ENCODE peak calls at places on chromosomes 11 and 22, in four cellular contexts. F is H9, V is stomach, K is omental fat pad. G is an unnamed sample.

GRCh38 chr11:114058026-114058706 is 1.3 kb upstream of the ZBTB16 start:
- DNase-seq in V (no peak), F (peak), K (no peak), G (no peak)

GRCh38 chr11:102047305-102047924 is at the start of gene CFAP300:
- DNase-seq in F (peak), V (peak), K (peak), G (peak)

GRCh38 chr11:47606731-47607130 is 12.5 kb upstream of the C1QTNF4 start:
- DNase-seq in F (no peak), K (no peak), V (no peak), G (no peak)

GRCh38 chr11:34749666-34750659 is 129.1 kb downstream of the EHF start:
- DNase-seq in K (no peak), V (peak), F (no peak), G (peak)

GRCh38 chr22:44357296-44357961 is 44.7 kb upstream of the SHISAL1 start:
- DNase-seq in V (no peak), K (no peak), F (no peak), G (no peak)

GRCh38 chr22:21632237-21632895 is at the start of gene CCDC116:
- DNase-seq in V (peak), F (peak), K (no peak), G (no peak)

GRCh38 chr11:66227700-66228099 is 40.7 kb upstream of the RAB1B start:
- DNase-seq in F (no peak), K (no peak), V (no peak), G (no peak)

GRCh38 chr22:43090130-43090789 is 1.1 kb upstream of the TTLL1 start:
- DNase-seq in V (peak), K (no peak), F (no peak), G (peak)

GRCh38 chr22:17846326-17846992 is 72.2 kb upstream of the BID start:
- DNase-seq in V (no peak), K (no peak), F (no peak), G (no peak)

GRCh38 chr11:128388182-128388815 is 199.1 kb downstream of the ETS1 start:
- DNase-seq in K (no peak), V (no peak), F (no peak), G (no peak)

GRCh38 chr11:2189938-2190669 is 18.5 kb upstream of the TH start:
- DNase-seq in F (no peak), V (no peak), K (no peak), G (no peak)

GRCh38 chr11:32136654-32137053 is 45.8 kb downstream of the RCN1 start:
- DNase-seq in F (no peak), K (no peak), V (no peak), G (no peak)

GRCh38 chr11:64713031-64713780 is 9.8 kb downstream of the NRXN2 start:
- DNase-seq in V (peak), F (no peak), K (no peak), G (no peak)

GRCh38 chr11:34960277-34960676 is 43.9 kb downstream of the PDHX start:
- DNase-seq in K (no peak), V (no peak), F (no peak), G (no peak)

GRCh38 chr11:63839508-63840355 is 822 bp downstream of the MARK2 start:
- DNase-seq in F (no peak), V (peak), K (no peak), G (no peak)

GRCh38 chr22:50728523-50728931 is 9.5 kb upstream of the ACR start:
- DNase-seq in K (peak), F (no peak), V (no peak), G (no peak)

GRCh38 chr22:41410311-41410751 is 28.6 kb downstream of the TEF start:
- DNase-seq in K (no peak), V (peak), F (no peak), G (no peak)

GRCh38 chr22:18065256-18065655 is 12.5 kb upstream of the PEX26 start:
- DNase-seq in V (no peak), K (no peak), F (peak), G (no peak)

GRCh38 chr11:117875397-117876048 is 935 bp downstream of the FXYD6 start:
- DNase-seq in V (no peak), F (no peak), K (no peak), G (no peak)

GRCh38 chr22:43171607-43172006 is 15.3 kb downstream of the TTLL12 start:
- DNase-seq in K (no peak), V (peak), F (no peak), G (no peak)

GRCh38 chr22:27985323-27986275 is 66.5 kb upstream of the PITPNB start:
- DNase-seq in V (peak), K (no peak), F (no peak), G (no peak)

GRCh38 chr11:64303109-64304031 is 2.0 kb upstream of the ESRRA start:
- DNase-seq in V (no peak), K (no peak), F (no peak), G (no peak)

GRCh38 chr22:42177891-42178336 is 47.3 kb upstream of the CYP2D6 start:
- DNase-seq in K (no peak), V (no peak), F (no peak), G (no peak)

GRCh38 chr11:76270387-76270786 is 64.1 kb upstream of the WNT11 start:
- DNase-seq in K (no peak), V (no peak), F (no peak), G (no peak)

DNA sequence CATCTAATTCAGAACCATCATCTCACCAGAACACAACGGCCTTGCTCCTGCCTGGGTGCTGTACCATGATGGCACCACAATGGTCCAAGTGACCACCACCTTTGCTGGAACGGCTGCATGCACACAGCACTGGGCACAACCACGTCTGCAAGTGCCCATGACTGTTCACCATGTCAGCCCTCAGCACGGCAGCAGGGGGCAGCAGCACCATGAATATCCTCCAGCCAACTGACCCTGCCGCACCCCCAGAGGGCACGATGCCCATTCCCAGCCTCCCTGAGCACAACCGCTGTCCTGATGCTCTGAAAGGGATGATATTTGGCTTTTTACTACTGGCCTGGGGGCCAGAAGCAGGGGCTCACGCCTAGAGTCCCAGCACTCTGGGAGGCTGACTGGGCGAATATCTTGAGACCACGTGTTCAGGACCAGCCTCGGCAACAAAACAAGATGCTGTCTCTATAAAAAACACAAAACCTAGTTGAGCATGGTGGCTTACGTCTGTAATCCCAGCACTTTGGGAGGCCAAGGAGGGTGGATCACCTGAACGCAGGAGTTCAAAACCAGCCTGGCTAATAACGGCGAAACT is 25.7 kb downstream of the DRD4 start:
- DNase-seq in K (peak), F (peak), V (peak), G (peak)
- TF ChIP-seq CTCF in K (peak), F (peak), V (peak), G (peak)

GRCh38 chr11:120811199-120811598 is 212.7 kb upstream of the TBCEL start:
- DNase-seq in F (no peak), V (no peak), K (no peak), G (no peak)

GRCh38 chr11:120808616-120809050 is 215.3 kb upstream of the TBCEL start:
- DNase-seq in V (no peak), F (no peak), K (no peak), G (no peak)

GRCh38 chr11:120810251-120810650 is 213.7 kb upstream of the TBCEL start:
- DNase-seq in V (no peak), K (no peak), F (no peak), G (peak)

GRCh38 chr11:120814531-120815259 is 209.2 kb upstream of the TBCEL start:
- DNase-seq in V (no peak), F (no peak), K (no peak), G (no peak)

GRCh38 chr11:120811731-120812130 is 212.2 kb upstream of the TBCEL start:
- DNase-seq in V (no peak), F (no peak), K (no peak), G (no peak)
- TF ChIP-seq CTCF in V (no peak), F (no peak), K (no peak), G (no peak)

GRCh38 chr11:67630230-67630942 is 649 bp upstream of the NUDT8 start:
- DNase-seq in F (peak), V (peak), K (peak), G (peak)

GRCh38 chr11:67630943-67631331 is 1.2 kb upstream of the NUDT8 start:
- DNase-seq in F (no peak), V (no peak), K (no peak), G (no peak)

GRCh38 chr11:67628710-67629385 is 889 bp downstream of the NUDT8 start:
- DNase-seq in V (no peak), F (no peak), K (no peak), G (no peak)

GRCh38 chr11:67627788-67628624 is 1.7 kb downstream of the NUDT8 start:
- DNase-seq in V (no peak), K (no peak), F (peak), G (no peak)

DNA sequence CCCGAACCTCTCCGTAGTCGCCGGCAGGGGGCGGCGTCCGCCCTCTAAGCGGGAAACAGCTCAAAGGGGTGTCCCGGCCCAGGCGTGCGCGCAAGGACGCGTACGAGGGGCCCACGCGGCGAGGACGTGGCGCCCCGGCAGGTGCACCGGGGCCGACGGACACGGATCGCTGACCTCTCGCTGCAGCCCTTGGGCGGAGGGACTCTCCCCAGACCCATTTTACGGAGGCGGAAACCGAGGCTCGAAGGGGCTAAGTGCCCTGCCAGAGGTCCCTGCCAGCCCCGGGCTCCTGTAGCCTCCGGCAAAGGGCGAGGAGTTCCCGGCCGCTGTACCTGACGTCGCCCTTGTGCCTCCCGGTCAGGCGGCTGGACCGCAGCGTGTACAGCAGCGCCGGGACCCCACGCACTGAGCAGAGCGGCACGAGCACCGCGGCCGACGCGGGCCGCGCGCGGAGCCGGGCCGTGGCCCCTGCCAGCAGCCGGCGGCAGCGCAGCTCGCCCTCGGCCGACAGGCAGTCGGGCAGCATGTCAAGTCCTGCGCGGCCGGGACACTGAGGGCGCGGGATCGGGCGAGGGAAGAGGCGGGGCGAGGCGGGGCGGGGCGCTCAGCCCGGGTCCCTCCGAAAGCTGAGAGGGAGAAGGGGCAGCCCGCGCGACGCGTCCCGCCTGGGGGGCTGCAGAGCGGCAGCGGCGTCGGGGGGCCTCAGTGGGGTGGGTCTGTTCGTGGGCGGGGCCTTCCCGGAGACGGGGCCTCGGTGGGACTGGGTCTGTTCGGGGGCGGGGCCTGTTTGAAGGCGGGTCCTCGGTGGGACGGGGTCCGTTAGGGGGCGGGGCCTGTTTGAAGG is at the start of gene NUDT8:
- DNase-seq in K (peak), F (peak), V (peak), G (peak)
- TF ChIP-seq CTCF in K (peak), F (peak), V (peak), G (peak)

DNA sequence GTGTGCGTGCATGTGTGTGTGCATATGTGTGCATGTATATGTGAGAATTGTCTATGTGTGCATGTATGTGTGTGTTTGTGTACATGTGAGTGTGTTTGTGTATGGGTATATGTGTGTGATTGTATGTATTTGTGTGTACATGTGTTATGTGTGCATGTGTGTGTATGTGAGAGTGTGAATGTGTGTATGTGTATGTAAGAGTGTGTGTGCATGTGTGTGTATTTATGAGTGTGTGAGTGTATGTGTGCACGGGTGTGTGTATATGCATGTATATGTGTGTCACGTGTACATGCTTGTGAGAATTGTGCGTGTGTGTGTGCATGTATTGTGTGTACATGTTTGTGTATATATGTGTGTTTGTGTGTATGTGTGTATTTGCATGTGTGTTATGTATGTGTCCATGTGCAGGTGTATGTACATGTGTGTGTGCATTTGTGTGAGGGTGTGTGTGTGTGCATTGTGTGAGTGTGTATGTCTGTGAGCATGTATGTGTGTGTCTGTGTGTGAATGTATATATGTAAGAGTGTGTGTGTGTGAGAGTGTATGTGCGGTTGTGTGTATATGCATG is 16.0 kb downstream of the MB start:
- DNase-seq in F (no peak), K (no peak), V (no peak), G (no peak)
- TF ChIP-seq CTCF in F (no peak), K (no peak), V (no peak), G (no peak)

DNA sequence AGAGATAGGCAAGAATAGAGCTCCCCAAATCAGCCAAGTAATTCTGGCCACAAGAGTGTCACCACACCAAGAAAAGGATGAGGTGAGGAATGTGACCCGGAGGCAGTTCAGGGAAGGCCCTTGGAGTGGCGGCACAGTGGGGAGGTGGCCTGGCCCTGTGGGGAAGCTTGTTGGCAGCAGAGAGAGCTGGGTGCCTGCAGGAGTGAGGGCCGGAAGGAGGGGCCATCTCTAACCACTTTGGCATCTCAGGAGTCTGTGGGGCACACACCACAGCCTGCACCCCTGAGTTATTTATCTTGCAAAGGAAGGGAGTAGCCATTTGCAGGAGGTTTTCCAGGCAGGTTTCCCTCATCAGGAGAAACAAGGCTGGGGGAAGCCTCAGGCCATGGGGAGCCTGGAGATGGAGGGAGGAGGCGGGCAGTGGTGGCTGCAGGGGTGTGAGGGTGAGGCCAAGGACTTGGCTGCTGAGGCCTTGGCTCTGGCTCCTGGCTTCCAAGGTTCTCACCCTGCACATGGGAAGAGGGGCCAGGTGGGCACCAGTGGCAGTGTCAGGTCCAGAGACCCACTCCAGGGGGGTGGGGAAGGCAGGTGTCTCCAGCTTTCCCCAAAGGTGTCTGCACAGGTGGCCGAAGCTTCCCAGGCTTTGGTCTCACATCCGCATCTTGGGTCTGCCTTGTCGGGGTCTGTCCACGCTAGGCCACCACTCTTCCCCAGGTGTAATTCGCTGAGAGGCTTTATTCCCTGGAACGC is 370.2 kb downstream of the CTTN start:
- DNase-seq in V (no peak), F (no peak), K (no peak), G (no peak)
- TF ChIP-seq CTCF in V (no peak), F (no peak), K (no peak), G (no peak)

GRCh38 chr11:11786771-11787170 is 55.0 kb upstream of the USP47 start:
- DNase-seq in K (no peak), F (no peak), V (no peak), G (peak)
- TF ChIP-seq CTCF in K (no peak), F (peak), V (no peak), G (peak)

G was measured in HFFc6.